ENCODE peak calls at places on chromosomes 1 and 21, in six cellular contexts. One of them, this sample, is unnamed.

GRCh38 chr1:115980998-115981993 is 5.0 kb downstream of the SLC22A15 start:
- DNase-seq in HCT116: peak
- DNase-seq in body of pancreas: no peak
- DNase-seq in PC-9: peak
- DNase-seq in CD4-positive, CD25-positive, alpha-beta regulatory T cell: no peak
- DNase-seq in cardiac muscle cell: peak
- DNase-seq in this sample: no peak

GRCh38 chr1:245686446-245687030 is 531.8 kb downstream of the KIF26B start:
- DNase-seq in HCT116: no peak
- DNase-seq in body of pancreas: no peak
- DNase-seq in PC-9: no peak
- DNase-seq in CD4-positive, CD25-positive, alpha-beta regulatory T cell: no peak
- DNase-seq in cardiac muscle cell: no peak
- DNase-seq in this sample: no peak

GRCh38 chr1:67686272-67687197 is 1.5 kb downstream of the GADD45A start:
- DNase-seq in HCT116: peak
- DNase-seq in body of pancreas: peak
- DNase-seq in PC-9: peak
- DNase-seq in CD4-positive, CD25-positive, alpha-beta regulatory T cell: peak
- DNase-seq in cardiac muscle cell: peak
- DNase-seq in this sample: peak

GRCh38 chr21:44844256-44844655 is 26.4 kb upstream of the SUMO3 start:
- DNase-seq in HCT116: no peak
- DNase-seq in body of pancreas: no peak
- DNase-seq in PC-9: no peak
- DNase-seq in CD4-positive, CD25-positive, alpha-beta regulatory T cell: no peak
- DNase-seq in cardiac muscle cell: no peak
- DNase-seq in this sample: no peak

GRCh38 chr1:150514260-150514659 is 1.3 kb upstream of the FALEC start:
- DNase-seq in HCT116: no peak
- DNase-seq in body of pancreas: no peak
- DNase-seq in PC-9: no peak
- DNase-seq in CD4-positive, CD25-positive, alpha-beta regulatory T cell: no peak
- DNase-seq in cardiac muscle cell: no peak
- DNase-seq in this sample: no peak

GRCh38 chr21:44424608-44425306 is 30.6 kb upstream of the LRRC3 start:
- DNase-seq in HCT116: no peak
- DNase-seq in body of pancreas: no peak
- DNase-seq in PC-9: no peak
- DNase-seq in CD4-positive, CD25-positive, alpha-beta regulatory T cell: no peak
- DNase-seq in cardiac muscle cell: no peak
- DNase-seq in this sample: no peak

GRCh38 chr1:37752213-37752582 is 12.7 kb downstream of the EPHA10 start:
- DNase-seq in HCT116: no peak
- DNase-seq in body of pancreas: no peak
- DNase-seq in PC-9: no peak
- DNase-seq in CD4-positive, CD25-positive, alpha-beta regulatory T cell: no peak
- DNase-seq in cardiac muscle cell: no peak
- DNase-seq in this sample: no peak

GRCh38 chr1:5001466-5001865 is 347.1 kb downstream of the AJAP1 start:
- DNase-seq in HCT116: no peak
- DNase-seq in body of pancreas: no peak
- DNase-seq in PC-9: no peak
- DNase-seq in CD4-positive, CD25-positive, alpha-beta regulatory T cell: no peak
- DNase-seq in cardiac muscle cell: no peak
- DNase-seq in this sample: no peak

GRCh38 chr1:198179556-198179981 is 22.8 kb downstream of the NEK7 start:
- DNase-seq in HCT116: no peak
- DNase-seq in body of pancreas: no peak
- DNase-seq in PC-9: no peak
- DNase-seq in CD4-positive, CD25-positive, alpha-beta regulatory T cell: peak
- DNase-seq in cardiac muscle cell: peak
- DNase-seq in this sample: peak

GRCh38 chr1:235866207-235866912 is at the start of gene LYST:
- DNase-seq in HCT116: no peak
- DNase-seq in body of pancreas: peak
- DNase-seq in PC-9: peak
- DNase-seq in CD4-positive, CD25-positive, alpha-beta regulatory T cell: no peak
- DNase-seq in cardiac muscle cell: peak
- DNase-seq in this sample: no peak

GRCh38 chr21:31222142-31222541 is 121.9 kb downstream of the TIAM1 start:
- DNase-seq in HCT116: no peak
- DNase-seq in body of pancreas: no peak
- DNase-seq in PC-9: no peak
- DNase-seq in CD4-positive, CD25-positive, alpha-beta regulatory T cell: no peak
- DNase-seq in cardiac muscle cell: peak
- DNase-seq in this sample: no peak

GRCh38 chr1:61101461-61102440 is 19.4 kb downstream of the NFIA start:
- DNase-seq in HCT116: no peak
- DNase-seq in body of pancreas: no peak
- DNase-seq in PC-9: no peak
- DNase-seq in CD4-positive, CD25-positive, alpha-beta regulatory T cell: no peak
- DNase-seq in cardiac muscle cell: no peak
- DNase-seq in this sample: no peak
- H3K4me3 ChIP-seq in HCT116: no peak
- H3K4me3 ChIP-seq in body of pancreas: no peak
- H3K4me3 ChIP-seq in PC-9: no peak
- H3K4me3 ChIP-seq in CD4-positive, CD25-positive, alpha-beta regulatory T cell: no peak
- H3K4me3 ChIP-seq in cardiac muscle cell: no peak
- H3K4me3 ChIP-seq in this sample: peak

GRCh38 chr1:160626560-160627342 is 20.1 kb downstream of the SLAMF1 start:
- DNase-seq in HCT116: no peak
- DNase-seq in body of pancreas: no peak
- DNase-seq in PC-9: no peak
- DNase-seq in CD4-positive, CD25-positive, alpha-beta regulatory T cell: no peak
- DNase-seq in cardiac muscle cell: no peak
- DNase-seq in this sample: no peak
- H3K27ac ChIP-seq in HCT116: no peak
- H3K27ac ChIP-seq in body of pancreas: no peak
- H3K27ac ChIP-seq in PC-9: no peak
- H3K27ac ChIP-seq in CD4-positive, CD25-positive, alpha-beta regulatory T cell: peak
- H3K27ac ChIP-seq in cardiac muscle cell: no peak
- H3K27ac ChIP-seq in this sample: no peak

GRCh38 chr21:15249285-15249993 is 184.6 kb upstream of the NRIP1 start:
- DNase-seq in HCT116: no peak
- DNase-seq in body of pancreas: no peak
- DNase-seq in PC-9: no peak
- DNase-seq in CD4-positive, CD25-positive, alpha-beta regulatory T cell: no peak
- DNase-seq in cardiac muscle cell: peak
- DNase-seq in this sample: no peak
- H3K4me3 ChIP-seq in HCT116: no peak
- H3K4me3 ChIP-seq in body of pancreas: no peak
- H3K4me3 ChIP-seq in PC-9: no peak
- H3K4me3 ChIP-seq in CD4-positive, CD25-positive, alpha-beta regulatory T cell: no peak
- H3K4me3 ChIP-seq in cardiac muscle cell: no peak
- H3K4me3 ChIP-seq in this sample: no peak

DNA sequence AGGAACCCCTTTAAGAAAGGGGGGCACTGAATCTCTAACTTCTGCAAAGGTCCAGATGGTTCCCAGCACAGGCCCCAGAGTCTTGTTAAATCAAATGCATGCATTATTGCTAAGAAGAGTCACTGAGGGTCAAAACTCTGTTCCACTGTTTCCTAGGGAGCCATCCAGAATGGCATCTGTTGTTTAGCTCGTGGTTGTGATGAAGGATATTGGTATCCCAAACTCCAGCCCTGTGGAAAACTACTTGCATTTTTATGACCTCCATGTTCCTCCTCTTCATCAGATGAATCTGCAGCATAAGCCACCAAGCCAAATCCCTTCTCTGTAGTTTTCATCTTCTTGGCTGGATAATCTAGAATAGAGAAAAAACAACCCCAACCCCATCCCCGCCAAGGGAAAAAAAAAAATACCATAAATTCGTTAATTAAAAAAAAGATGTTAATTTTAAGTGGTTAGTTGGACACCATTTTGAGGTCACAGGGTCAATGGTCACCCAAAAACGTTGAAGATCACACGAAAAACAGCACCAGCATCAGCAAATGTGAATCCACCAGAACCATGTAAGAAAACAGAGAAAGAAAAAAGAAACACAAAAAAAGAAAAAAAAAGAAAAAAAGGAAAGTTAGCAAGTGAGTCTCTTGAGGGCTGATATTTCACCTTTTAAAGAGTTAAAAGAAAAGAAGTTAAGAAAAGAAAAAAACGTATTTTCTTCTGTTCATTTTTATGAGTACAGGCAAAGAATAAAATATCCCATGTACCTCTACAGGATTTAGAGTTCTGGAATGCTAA is 3.0 kb upstream of the RIT1 start:
- DNase-seq in HCT116: no peak
- DNase-seq in body of pancreas: no peak
- DNase-seq in PC-9: no peak
- DNase-seq in CD4-positive, CD25-positive, alpha-beta regulatory T cell: no peak
- DNase-seq in cardiac muscle cell: no peak
- DNase-seq in this sample: no peak
- H3K27ac ChIP-seq in HCT116: no peak
- H3K27ac ChIP-seq in body of pancreas: no peak
- H3K27ac ChIP-seq in PC-9: peak
- H3K27ac ChIP-seq in CD4-positive, CD25-positive, alpha-beta regulatory T cell: no peak
- H3K27ac ChIP-seq in cardiac muscle cell: peak
- H3K27ac ChIP-seq in this sample: peak

DNA sequence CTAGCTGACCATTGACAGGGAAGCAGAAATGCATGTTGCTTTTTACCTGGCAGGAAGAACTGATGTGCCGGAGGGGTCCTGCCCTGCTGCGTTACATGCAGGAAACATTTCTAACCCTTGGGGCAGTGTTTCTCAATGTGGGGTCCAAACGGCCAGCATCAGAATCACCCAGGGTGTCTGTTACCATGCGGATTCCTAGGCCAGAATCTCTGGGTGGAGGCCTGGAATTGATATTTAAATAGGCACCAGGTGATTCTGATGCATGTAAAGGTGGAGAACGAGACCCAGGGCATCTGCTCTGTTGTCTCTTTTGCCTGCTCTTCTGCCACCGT is 182.7 kb downstream of the PCP4 start:
- DNase-seq in HCT116: no peak
- DNase-seq in body of pancreas: no peak
- DNase-seq in PC-9: no peak
- DNase-seq in CD4-positive, CD25-positive, alpha-beta regulatory T cell: no peak
- DNase-seq in cardiac muscle cell: no peak
- DNase-seq in this sample: no peak
- H3K4me3 ChIP-seq in HCT116: no peak
- H3K4me3 ChIP-seq in body of pancreas: no peak
- H3K4me3 ChIP-seq in PC-9: no peak
- H3K4me3 ChIP-seq in CD4-positive, CD25-positive, alpha-beta regulatory T cell: no peak
- H3K4me3 ChIP-seq in cardiac muscle cell: no peak
- H3K4me3 ChIP-seq in this sample: no peak

GRCh38 chr1:14794136-14794768 is 195.8 kb downstream of the KAZN start:
- DNase-seq in HCT116: no peak
- DNase-seq in body of pancreas: no peak
- DNase-seq in PC-9: no peak
- DNase-seq in CD4-positive, CD25-positive, alpha-beta regulatory T cell: no peak
- DNase-seq in cardiac muscle cell: peak
- DNase-seq in this sample: no peak
- H3K27ac ChIP-seq in HCT116: no peak
- H3K27ac ChIP-seq in body of pancreas: no peak
- H3K27ac ChIP-seq in PC-9: no peak
- H3K27ac ChIP-seq in CD4-positive, CD25-positive, alpha-beta regulatory T cell: no peak
- H3K27ac ChIP-seq in cardiac muscle cell: no peak
- H3K27ac ChIP-seq in this sample: no peak

GRCh38 chr1:153611356-153611755 is 1.6 kb downstream of the S100A16 start:
- DNase-seq in HCT116: no peak
- DNase-seq in body of pancreas: no peak
- DNase-seq in PC-9: no peak
- DNase-seq in CD4-positive, CD25-positive, alpha-beta regulatory T cell: no peak
- DNase-seq in cardiac muscle cell: no peak
- DNase-seq in this sample: no peak
- H3K4me3 ChIP-seq in HCT116: peak
- H3K4me3 ChIP-seq in body of pancreas: no peak
- H3K4me3 ChIP-seq in PC-9: peak
- H3K4me3 ChIP-seq in CD4-positive, CD25-positive, alpha-beta regulatory T cell: no peak
- H3K4me3 ChIP-seq in cardiac muscle cell: no peak
- H3K4me3 ChIP-seq in this sample: no peak